ENCODE peak calls at places on chromosomes 13 and 19, in six cellular contexts. One of them, this sample, is unnamed. For H3K4me1, the result is how much of the 10 kb centered on the place peaks cover.

GRCh38 chr19:45884682-45885555 is 1.0 kb downstream of the IRF2BP1 start:
- DNase-seq in uterus: no peak
- DNase-seq in tibial nerve: no peak
- DNase-seq in ascending aorta: no peak
- DNase-seq in IMR-90: no peak
- DNase-seq in cardiac muscle cell: no peak
- DNase-seq in this sample: peak

GRCh38 chr19:54114340-54114826 is 1.1 kb downstream of the TFPT start:
- DNase-seq in cardiac muscle cell: peak
- DNase-seq in uterus: no peak
- DNase-seq in tibial nerve: no peak
- DNase-seq in IMR-90: peak
- DNase-seq in ascending aorta: peak
- DNase-seq in this sample: peak

GRCh38 chr19:51203941-51204720 is 20.7 kb upstream of the CD33 start:
- DNase-seq in uterus: no peak
- DNase-seq in ascending aorta: no peak
- DNase-seq in tibial nerve: no peak
- DNase-seq in IMR-90: no peak
- DNase-seq in cardiac muscle cell: peak
- DNase-seq in this sample: no peak

GRCh38 chr13:67416047-67416925 is 186.2 kb upstream of the PCDH9 start:
- DNase-seq in cardiac muscle cell: peak
- DNase-seq in tibial nerve: no peak
- DNase-seq in IMR-90: peak
- DNase-seq in ascending aorta: no peak
- DNase-seq in uterus: no peak
- DNase-seq in this sample: no peak

GRCh38 chr19:16001481-16002312 is 52.9 kb downstream of the OR10H4 start:
- DNase-seq in uterus: no peak
- DNase-seq in ascending aorta: peak
- DNase-seq in IMR-90: peak
- DNase-seq in tibial nerve: no peak
- DNase-seq in cardiac muscle cell: peak
- DNase-seq in this sample: peak

GRCh38 chr19:4524808-4525562 is 6.7 kb upstream of the PLIN4 start:
- DNase-seq in uterus: no peak
- DNase-seq in IMR-90: no peak
- DNase-seq in ascending aorta: no peak
- DNase-seq in tibial nerve: peak
- DNase-seq in cardiac muscle cell: peak
- DNase-seq in this sample: peak

GRCh38 chr19:33497778-33498175 is 23.8 kb downstream of the PEPD start:
- DNase-seq in IMR-90: no peak
- DNase-seq in uterus: no peak
- DNase-seq in tibial nerve: no peak
- DNase-seq in ascending aorta: no peak
- DNase-seq in cardiac muscle cell: no peak
- DNase-seq in this sample: no peak

GRCh38 chr19:36113895-36114762 is 546 bp downstream of the POLR2I start:
- DNase-seq in tibial nerve: no peak
- DNase-seq in cardiac muscle cell: peak
- DNase-seq in IMR-90: peak
- DNase-seq in ascending aorta: peak
- DNase-seq in uterus: no peak
- DNase-seq in this sample: no peak

GRCh38 chr19:2869618-2870017 is 2.5 kb downstream of the ZNF556 start:
- DNase-seq in IMR-90: no peak
- DNase-seq in uterus: no peak
- DNase-seq in cardiac muscle cell: no peak
- DNase-seq in tibial nerve: no peak
- DNase-seq in ascending aorta: no peak
- DNase-seq in this sample: no peak

GRCh38 chr13:112210401-112210800 is 143.5 kb downstream of the SOX1 start:
- DNase-seq in cardiac muscle cell: no peak
- DNase-seq in ascending aorta: no peak
- DNase-seq in tibial nerve: no peak
- DNase-seq in IMR-90: no peak
- DNase-seq in uterus: no peak
- DNase-seq in this sample: no peak

GRCh38 chr19:5792224-5792623 is 1.3 kb upstream of the DUS3L start:
- DNase-seq in tibial nerve: no peak
- DNase-seq in ascending aorta: no peak
- DNase-seq in uterus: no peak
- DNase-seq in IMR-90: no peak
- DNase-seq in cardiac muscle cell: no peak
- DNase-seq in this sample: no peak

GRCh38 chr19:49473868-49474544 is at the start of gene FLT3LG:
- DNase-seq in tibial nerve: peak
- DNase-seq in ascending aorta: peak
- DNase-seq in cardiac muscle cell: peak
- DNase-seq in uterus: peak
- DNase-seq in IMR-90: peak
- DNase-seq in this sample: peak

GRCh38 chr19:49556412-49557398 is 23.7 kb downstream of the NOSIP start:
- DNase-seq in tibial nerve: no peak
- DNase-seq in uterus: no peak
- DNase-seq in cardiac muscle cell: no peak
- DNase-seq in IMR-90: no peak
- DNase-seq in ascending aorta: no peak
- DNase-seq in this sample: no peak

GRCh38 chr19:35037716-35038622 is 3.6 kb upstream of the HPN start:
- DNase-seq in IMR-90: no peak
- DNase-seq in uterus: no peak
- DNase-seq in cardiac muscle cell: peak
- DNase-seq in tibial nerve: no peak
- DNase-seq in ascending aorta: peak
- DNase-seq in this sample: no peak

GRCh38 chr13:101265934-101266333 is 150.4 kb downstream of the NALCN start:
- DNase-seq in cardiac muscle cell: no peak
- DNase-seq in ascending aorta: no peak
- DNase-seq in IMR-90: no peak
- DNase-seq in tibial nerve: no peak
- DNase-seq in uterus: no peak
- DNase-seq in this sample: no peak

GRCh38 chr13:50026788-50027473 is 11.7 kb downstream of the KCNRG start:
- DNase-seq in ascending aorta: no peak
- DNase-seq in cardiac muscle cell: no peak
- DNase-seq in tibial nerve: no peak
- DNase-seq in IMR-90: no peak
- DNase-seq in uterus: no peak
- DNase-seq in this sample: no peak

GRCh38 chr13:70394149-70394548 is 285.9 kb upstream of the KLHL1 start:
- DNase-seq in tibial nerve: no peak
- DNase-seq in uterus: no peak
- DNase-seq in ascending aorta: no peak
- DNase-seq in IMR-90: no peak
- DNase-seq in cardiac muscle cell: no peak
- DNase-seq in this sample: no peak

GRCh38 chr19:3366761-3367571 is 583 bp downstream of the NFIC start:
- DNase-seq in IMR-90: no peak
- DNase-seq in cardiac muscle cell: peak
- DNase-seq in uterus: peak
- DNase-seq in ascending aorta: no peak
- DNase-seq in tibial nerve: no peak
- DNase-seq in this sample: peak

GRCh38 chr13:36420437-36420891 is 11.8 kb upstream of the CCNA1 start:
- DNase-seq in cardiac muscle cell: peak
- DNase-seq in IMR-90: peak
- DNase-seq in uterus: peak
- DNase-seq in ascending aorta: peak
- DNase-seq in tibial nerve: peak
- DNase-seq in this sample: peak

GRCh38 chr13:101639711-101640110 is 187.2 kb downstream of the ITGBL1 start:
- DNase-seq in IMR-90: no peak
- DNase-seq in cardiac muscle cell: no peak
- DNase-seq in tibial nerve: no peak
- DNase-seq in ascending aorta: no peak
- DNase-seq in uterus: no peak
- DNase-seq in this sample: no peak

GRCh38 chr13:75876371-75877050 is 240.4 kb downstream of the LMO7 start:
- DNase-seq in cardiac muscle cell: peak
- DNase-seq in IMR-90: peak
- DNase-seq in ascending aorta: peak
- DNase-seq in uterus: peak
- DNase-seq in tibial nerve: peak
- DNase-seq in this sample: peak

GRCh38 chr19:15780595-15781418 is 6.7 kb upstream of the OR10H5 start:
- DNase-seq in uterus: peak
- DNase-seq in tibial nerve: no peak
- DNase-seq in cardiac muscle cell: no peak
- DNase-seq in IMR-90: no peak
- DNase-seq in ascending aorta: no peak
- DNase-seq in this sample: no peak

GRCh38 chr19:49677232-49677881 is at the start of gene PRMT1:
- DNase-seq in tibial nerve: no peak
- DNase-seq in cardiac muscle cell: no peak
- DNase-seq in uterus: no peak
- DNase-seq in IMR-90: no peak
- DNase-seq in ascending aorta: no peak
- DNase-seq in this sample: no peak

DNA sequence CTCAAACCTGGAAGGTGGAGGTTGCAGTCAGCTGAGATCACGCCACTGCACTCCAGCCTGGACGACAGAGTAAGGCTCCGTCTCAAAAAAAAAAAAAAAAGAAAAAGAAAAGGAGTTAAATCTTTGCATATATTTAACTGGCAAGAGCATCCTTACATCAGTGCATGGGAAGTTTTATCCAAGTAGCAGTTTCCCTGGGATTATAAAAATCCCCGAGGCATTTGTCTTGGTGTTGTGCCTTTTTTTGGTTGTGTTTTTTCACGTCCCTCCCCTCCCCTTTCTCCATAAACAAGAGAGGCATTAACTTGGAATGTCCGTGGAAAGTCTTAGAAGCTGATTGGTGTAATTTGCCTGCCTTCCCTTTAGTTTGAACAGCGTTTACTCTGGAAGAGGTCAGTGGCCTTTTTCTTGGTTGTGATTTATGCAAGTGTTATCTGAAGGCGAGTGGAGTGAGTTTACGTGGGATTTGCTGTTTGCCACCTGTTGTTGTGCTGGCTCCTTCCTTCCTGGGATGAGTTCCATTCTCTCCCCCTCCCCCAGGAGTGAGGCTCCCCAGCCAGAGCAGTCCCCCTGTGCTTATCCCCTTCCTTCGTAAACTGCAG is 7.1 kb downstream of the ACTN4 start:
- DNase-seq in IMR-90: peak
- DNase-seq in tibial nerve: no peak
- DNase-seq in ascending aorta: no peak
- DNase-seq in cardiac muscle cell: no peak
- DNase-seq in uterus: peak
- DNase-seq in this sample: no peak
- H3K27ac ChIP-seq in IMR-90: peak
- H3K27ac ChIP-seq in tibial nerve: peak
- H3K27ac ChIP-seq in ascending aorta: peak
- H3K27ac ChIP-seq in cardiac muscle cell: peak
- H3K27ac ChIP-seq in uterus: peak
- H3K27ac ChIP-seq in this sample: no peak

GRCh38 chr19:10966809-10967208 is 6.0 kb downstream of the SMARCA4 start:
- DNase-seq in IMR-90: no peak
- DNase-seq in ascending aorta: no peak
- DNase-seq in cardiac muscle cell: no peak
- DNase-seq in tibial nerve: no peak
- DNase-seq in uterus: no peak
- DNase-seq in this sample: no peak
- H3K4me1 ChIP-seq in IMR-90: under half
- H3K4me1 ChIP-seq in ascending aorta: under half
- H3K4me1 ChIP-seq in cardiac muscle cell: under half
- H3K4me1 ChIP-seq in tibial nerve: under half
- H3K4me1 ChIP-seq in uterus: under half
- H3K4me1 ChIP-seq in this sample: under half

DNA sequence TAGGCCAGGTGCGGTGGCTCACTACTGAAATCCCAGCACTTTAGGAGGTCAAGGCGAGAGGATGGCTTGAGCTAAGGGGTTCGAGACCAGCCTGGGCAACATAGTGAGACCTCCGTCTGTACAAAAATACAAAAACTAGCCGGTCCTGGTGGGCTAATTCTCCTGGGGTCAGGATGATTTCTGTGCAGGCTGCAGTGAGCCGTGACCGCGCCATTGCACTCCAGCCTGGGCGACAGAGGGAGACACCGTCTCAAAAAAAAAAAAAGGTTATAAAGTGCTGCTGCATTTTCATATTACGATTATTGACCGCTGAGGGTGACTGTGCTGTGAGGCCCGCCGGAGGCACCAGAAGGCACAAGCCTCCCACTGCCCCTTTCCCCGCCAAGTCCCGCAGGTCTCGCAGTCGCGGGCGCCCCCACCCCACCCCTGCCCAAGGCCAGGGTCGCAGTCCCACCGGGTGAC is 477 bp upstream of the PLEKHF1 start:
- DNase-seq in cardiac muscle cell: no peak
- DNase-seq in tibial nerve: no peak
- DNase-seq in IMR-90: no peak
- DNase-seq in ascending aorta: no peak
- DNase-seq in uterus: no peak
- DNase-seq in this sample: no peak
- TF ChIP-seq CTCF in cardiac muscle cell: no peak
- TF ChIP-seq CTCF in tibial nerve: peak
- TF ChIP-seq CTCF in IMR-90: no peak
- TF ChIP-seq CTCF in ascending aorta: no peak
- TF ChIP-seq CTCF in uterus: no peak
- TF ChIP-seq CTCF in this sample: peak

GRCh38 chr13:32830632-32831031 is 185.6 kb upstream of the KL start:
- DNase-seq in IMR-90: no peak
- DNase-seq in uterus: no peak
- DNase-seq in ascending aorta: no peak
- DNase-seq in tibial nerve: no peak
- DNase-seq in cardiac muscle cell: no peak
- DNase-seq in this sample: no peak

GRCh38 chr13:32825481-32825880 is 190.7 kb upstream of the KL start:
- DNase-seq in tibial nerve: no peak
- DNase-seq in uterus: no peak
- DNase-seq in ascending aorta: no peak
- DNase-seq in cardiac muscle cell: no peak
- DNase-seq in IMR-90: no peak
- DNase-seq in this sample: no peak

GRCh38 chr13:32829269-32829668 is 187.0 kb upstream of the KL start:
- DNase-seq in ascending aorta: no peak
- DNase-seq in IMR-90: no peak
- DNase-seq in cardiac muscle cell: no peak
- DNase-seq in uterus: no peak
- DNase-seq in tibial nerve: no peak
- DNase-seq in this sample: no peak

GRCh38 chr13:32828711-32829110 is 187.5 kb upstream of the KL start:
- DNase-seq in ascending aorta: no peak
- DNase-seq in IMR-90: no peak
- DNase-seq in uterus: no peak
- DNase-seq in cardiac muscle cell: no peak
- DNase-seq in tibial nerve: no peak
- DNase-seq in this sample: no peak

GRCh38 chr13:32829676-32830091 is 186.5 kb upstream of the KL start:
- DNase-seq in ascending aorta: no peak
- DNase-seq in IMR-90: peak
- DNase-seq in uterus: no peak
- DNase-seq in cardiac muscle cell: peak
- DNase-seq in tibial nerve: no peak
- DNase-seq in this sample: no peak
- H3K27ac ChIP-seq in ascending aorta: no peak
- H3K27ac ChIP-seq in IMR-90: peak
- H3K27ac ChIP-seq in uterus: no peak
- H3K27ac ChIP-seq in cardiac muscle cell: no peak
- H3K27ac ChIP-seq in tibial nerve: no peak
- H3K27ac ChIP-seq in this sample: no peak

GRCh38 chr19:32035611-32036010 is 309.8 kb upstream of the ZNF507 start:
- DNase-seq in cardiac muscle cell: no peak
- DNase-seq in ascending aorta: no peak
- DNase-seq in tibial nerve: no peak
- DNase-seq in IMR-90: no peak
- DNase-seq in uterus: no peak
- DNase-seq in this sample: no peak
- H3K4me1 ChIP-seq in cardiac muscle cell: under half
- H3K4me1 ChIP-seq in ascending aorta: under half
- H3K4me1 ChIP-seq in tibial nerve: under half
- H3K4me1 ChIP-seq in IMR-90: under half
- H3K4me1 ChIP-seq in uterus: under half
- H3K4me1 ChIP-seq in this sample: under half

This sample was measured in DND-41.